ENCODE peak calls at places on chromosomes 13 and 19, in six cellular contexts. H is K562, C is HepG2, Y is H1, M is HCT116, W is GM12878. A is an unnamed sample. For H3K36me3, the result is how much of the 10 kb centered on the place peaks cover.

GRCh38 chr19:29665215-29665825 is at the start of gene PLEKHF1:
- DNase-seq in H (peak), C (peak), Y (peak), W (no peak), M (peak), A (peak)

GRCh38 chr19:36421749-36422481 is 3.5 kb upstream of the ZFP82 start:
- DNase-seq in W (no peak), Y (no peak), M (no peak), H (no peak), C (no peak), A (no peak)

GRCh38 chr13:48559638-48560320 is 26.9 kb upstream of the RCBTB2 start:
- DNase-seq in C (no peak), H (no peak), M (no peak), Y (no peak), W (no peak), A (no peak)

GRCh38 chr13:30065181-30065580 is 214.8 kb upstream of the UBL3 start:
- DNase-seq in C (no peak), W (no peak), Y (no peak), H (no peak), M (no peak), A (no peak)

GRCh38 chr13:113559901-113560644 is 24.5 kb upstream of the TFDP1 start:
- DNase-seq in Y (peak), H (no peak), C (no peak), W (no peak), M (no peak), A (no peak)

GRCh38 chr13:26923824-26924605 is 163.4 kb upstream of the GPR12 start:
- DNase-seq in M (no peak), C (no peak), W (no peak), Y (no peak), H (no peak), A (no peak)

GRCh38 chr19:38870612-38871011 is 7.5 kb downstream of the RINL start:
- DNase-seq in Y (no peak), C (no peak), H (no peak), W (no peak), M (no peak), A (no peak)

GRCh38 chr13:30416471-30416870 is 5.8 kb upstream of the UBE2L5 start:
- DNase-seq in W (no peak), M (no peak), C (no peak), Y (no peak), H (no peak), A (no peak)

GRCh38 chr19:20478936-20479335 is 86.6 kb downstream of the ZNF737 start:
- DNase-seq in H (no peak), Y (no peak), W (no peak), M (no peak), C (no peak), A (no peak)

GRCh38 chr19:16585808-16586476 is 13.7 kb upstream of the SLC35E1 start:
- DNase-seq in Y (no peak), H (no peak), W (peak), M (no peak), C (no peak), A (no peak)

GRCh38 chr19:343451-343931 is 1.1 kb downstream of the MIER2 start:
- DNase-seq in M (no peak), W (no peak), H (no peak), C (no peak), Y (no peak), A (no peak)

GRCh38 chr19:12703056-12703455 is 6.6 kb upstream of the FBXW9 start:
- DNase-seq in W (no peak), H (peak), C (peak), M (peak), Y (peak), A (peak)

GRCh38 chr13:114097893-114098688 is 34.3 kb downstream of the RASA3 start:
- DNase-seq in W (no peak), C (no peak), Y (no peak), M (no peak), H (no peak), A (no peak)

GRCh38 chr13:28707629-28708427 is 10.9 kb downstream of the SLC46A3 start:
- DNase-seq in Y (no peak), M (no peak), C (no peak), W (peak), H (no peak), A (no peak)

GRCh38 chr19:29694669-29695627 is 20.1 kb downstream of the C19orf12 start:
- DNase-seq in C (peak), M (no peak), Y (peak), W (no peak), H (peak), A (peak)

GRCh38 chr13:114166381-114167131 is 12.5 kb upstream of the CFAP97D2 start:
- DNase-seq in C (no peak), M (no peak), H (no peak), Y (no peak), W (no peak), A (no peak)

GRCh38 chr13:100197591-100198365 is 108.9 kb downstream of the PCCA start:
- DNase-seq in M (no peak), W (no peak), C (no peak), Y (no peak), H (no peak), A (no peak)

GRCh38 chr13:85140192-85140591 is 659.0 kb downstream of the SLITRK6 start:
- DNase-seq in M (no peak), W (no peak), Y (no peak), C (no peak), H (no peak), A (no peak)

GRCh38 chr13:99883805-99884204 is 87.8 kb downstream of the ZIC5 start:
- DNase-seq in M (no peak), C (no peak), Y (peak), H (no peak), W (no peak), A (no peak)

GRCh38 chr19:41753936-41754529 is 1.3 kb upstream of the CEACAM6 start:
- DNase-seq in M (peak), H (peak), C (peak), Y (peak), W (no peak), A (no peak)

GRCh38 chr19:2848625-2849024 is 7.3 kb downstream of the ZNF555 start:
- DNase-seq in Y (no peak), W (no peak), C (no peak), H (no peak), M (no peak), A (no peak)

GRCh38 chr13:27830010-27830409 is 37.7 kb downstream of the GSX1 start:
- DNase-seq in W (no peak), H (peak), C (no peak), Y (peak), M (peak), A (no peak)

GRCh38 chr13:41156611-41157010 is 24.0 kb upstream of the KBTBD6 start:
- DNase-seq in W (no peak), C (no peak), H (no peak), M (no peak), Y (no peak), A (no peak)

GRCh38 chr19:32354345-32354744 is 8.9 kb downstream of the ZNF507 start:
- DNase-seq in Y (no peak), C (no peak), M (no peak), W (no peak), H (no peak), A (no peak)

GRCh38 chr19:32349724-32350475 is 4.5 kb downstream of the ZNF507 start:
- DNase-seq in H (no peak), C (no peak), Y (no peak), W (no peak), M (no peak), A (no peak)

GRCh38 chr19:32350492-32350891 is 5.1 kb downstream of the ZNF507 start:
- DNase-seq in Y (no peak), M (no peak), C (peak), H (no peak), W (no peak), A (no peak)

GRCh38 chr19:32355309-32355708 is 9.9 kb downstream of the ZNF507 start:
- DNase-seq in C (no peak), H (no peak), M (no peak), W (no peak), Y (no peak), A (no peak)

DNA sequence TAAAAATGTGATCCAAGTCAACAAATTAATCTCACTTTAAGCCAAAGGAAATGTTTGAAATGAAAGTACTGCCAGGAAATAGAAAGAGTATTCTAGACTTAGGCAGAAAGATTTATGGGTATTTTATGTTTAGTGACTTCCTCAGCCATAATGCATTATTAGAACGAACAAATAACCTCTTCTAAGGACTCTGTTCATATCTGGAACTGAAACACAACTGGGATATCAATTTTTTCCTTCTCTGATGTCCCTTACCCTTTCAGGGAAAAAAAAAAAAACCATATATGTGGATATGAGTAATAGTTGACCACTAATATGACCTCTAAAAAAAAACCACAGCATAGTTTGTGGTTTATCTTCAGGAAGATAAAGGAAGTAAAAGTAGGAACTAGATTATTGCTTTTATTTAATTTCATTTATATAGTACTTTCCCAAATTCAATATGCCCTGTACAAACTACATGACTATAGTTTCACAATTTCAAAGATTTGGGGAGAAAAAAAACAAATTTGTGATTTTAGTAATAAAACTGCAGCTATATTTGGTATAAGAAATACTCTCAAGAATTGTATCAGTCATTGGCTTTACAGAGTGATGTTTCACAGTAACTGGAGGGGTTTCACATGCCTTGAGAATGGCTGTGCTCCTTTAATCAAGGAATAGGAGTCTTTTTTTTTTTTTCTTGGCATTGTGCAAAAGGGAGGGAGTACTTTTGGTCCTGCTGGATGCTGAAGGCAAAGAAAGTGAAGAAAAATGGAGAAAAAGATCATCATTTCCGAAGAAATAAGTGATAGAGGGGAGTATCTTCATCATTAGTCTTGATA is 6.6 kb downstream of the ZNF507 start:
- DNase-seq in M (no peak), H (no peak), C (no peak), W (no peak), Y (no peak), A (no peak)
- H3K36me3 ChIP-seq in M (half or more), H (half or more), C (under half), W (under half), Y (half or more), A (half or more)

GRCh38 chr19:54464044-54464623 is 556 bp upstream of the LENG9 start:
- DNase-seq in C (peak), Y (peak), M (peak), H (peak), W (peak), A (peak)

GRCh38 chr19:54462072-54462712 is 1.4 kb downstream of the LENG9 start:
- DNase-seq in C (no peak), W (no peak), H (no peak), M (no peak), Y (no peak), A (no peak)

GRCh38 chr19:54463531-54464043 is at the start of gene LENG9:
- DNase-seq in Y (peak), H (peak), W (no peak), M (peak), C (peak), A (peak)

GRCh38 chr19:54461201-54462071 is 2.1 kb downstream of the LENG9 start:
- DNase-seq in H (no peak), W (no peak), M (no peak), C (no peak), Y (no peak), A (no peak)

DNA sequence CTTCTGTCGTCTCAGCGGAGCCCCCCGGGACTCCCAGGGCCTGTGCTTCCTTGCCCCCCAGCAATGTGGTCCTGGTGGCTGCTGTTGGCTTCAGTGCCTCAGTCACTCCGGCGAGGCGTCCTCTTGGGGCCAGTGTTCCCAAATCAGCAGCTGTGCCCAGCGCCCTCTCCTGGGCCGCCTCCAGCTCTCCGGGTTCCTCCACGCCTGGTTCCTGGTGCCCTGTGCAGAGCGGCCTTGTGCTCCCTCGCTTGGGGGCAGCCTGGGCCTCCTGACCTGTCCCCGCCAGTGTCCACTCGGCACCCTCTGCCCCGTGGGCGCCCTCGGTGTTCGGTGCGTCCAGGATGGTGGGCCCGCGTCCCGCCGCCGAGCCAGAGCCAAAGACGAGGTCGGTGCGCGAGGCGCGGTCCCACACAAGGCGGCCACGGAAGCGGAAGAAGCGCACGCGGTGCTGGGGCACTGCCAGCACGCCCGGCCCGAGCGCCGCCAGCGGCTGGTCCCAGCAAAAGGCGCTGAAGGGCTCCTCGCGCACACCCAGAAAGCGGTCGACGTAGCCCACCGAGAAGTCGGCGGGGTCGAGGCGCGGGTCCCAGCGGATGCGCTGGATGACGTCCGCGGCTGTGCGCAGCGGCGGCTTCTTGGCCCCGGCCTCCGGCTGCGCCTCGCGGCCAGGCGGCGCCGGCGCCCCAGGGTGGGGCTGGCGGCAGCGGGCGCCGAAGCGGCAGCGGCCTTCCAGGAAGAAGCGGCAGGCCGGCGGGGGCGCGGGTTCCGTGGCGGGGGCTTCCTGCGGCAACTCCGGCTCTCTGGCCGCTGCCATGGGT is 656 bp downstream of the LENG9 start:
- DNase-seq in W (no peak), Y (peak), C (peak), M (no peak), H (peak), A (no peak)
- TF ChIP-seq ZNF274 in W (no peak), Y (no peak), C (peak), M (no peak), H (no peak), A (no peak)

GRCh38 chr19:14515501-14516047 is 2.6 kb downstream of the DNAJB1 start:
- DNase-seq in M (no peak), W (no peak), C (no peak), H (no peak), Y (no peak), A (no peak)
- H3K4me3 ChIP-seq in M (peak), W (peak), C (peak), H (peak), Y (no peak), A (peak)

DNA sequence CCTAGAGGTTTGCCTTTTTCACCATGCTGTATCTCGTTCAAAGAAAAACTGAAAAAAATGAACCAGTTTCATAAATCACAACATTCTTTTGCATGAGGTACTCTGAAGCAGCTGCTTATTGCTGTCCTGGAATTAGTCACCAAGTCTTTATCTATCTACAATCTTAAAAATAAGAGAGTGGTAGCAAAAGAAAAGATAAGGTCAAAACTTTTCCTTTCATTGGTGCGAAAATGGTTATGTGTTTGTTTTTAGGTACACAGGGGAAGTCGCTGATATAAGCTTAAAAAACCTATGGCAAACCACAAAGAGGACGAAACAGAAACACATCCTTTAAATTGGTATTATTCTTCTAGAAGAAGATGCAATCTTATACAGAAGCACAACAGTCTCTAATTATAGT is 20.7 kb downstream of the OBI1 start:
- DNase-seq in W (no peak), C (no peak), M (no peak), Y (no peak), H (no peak), A (no peak)
- H3K36me3 ChIP-seq in W (under half), C (under half), M (under half), Y (under half), H (half or more), A (under half)

DNA sequence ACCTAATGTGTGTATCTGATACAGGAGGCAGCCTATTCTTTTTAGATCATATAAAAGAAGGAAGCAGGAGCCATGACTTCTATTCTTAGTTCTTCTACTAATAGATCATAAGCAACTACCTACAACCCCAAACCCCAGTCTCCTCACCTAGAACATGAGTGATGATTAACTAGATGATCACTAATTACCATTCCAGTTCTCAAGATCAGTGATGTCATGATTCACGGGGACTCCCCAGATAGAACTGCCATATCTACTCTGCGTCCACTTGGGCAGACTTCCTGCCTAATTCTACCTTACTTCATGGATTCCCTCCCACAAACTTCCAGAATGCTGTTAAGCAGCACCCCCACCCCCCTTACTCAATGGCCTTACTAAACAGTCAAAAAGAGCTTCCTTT is 380.1 kb downstream of the FGF14 start:
- DNase-seq in W (no peak), M (no peak), C (no peak), Y (no peak), H (no peak), A (no peak)
- TF ChIP-seq ZNF274 in W (no peak), M (no peak), C (no peak), Y (no peak), H (no peak), A (no peak)